ENCODE peak calls at places on chromosomes 11 and 22, in nine cellular contexts. One of them, this sample, is unnamed.

GRCh38 chr22:39219071-39220050 is 25.4 kb downstream of the PDGFB start:
- DNase-seq in dorsolateral prefrontal cortex: no peak
- DNase-seq in HL-60: no peak
- DNase-seq in H1: no peak
- DNase-seq in BJ: no peak
- DNase-seq in AG04450: no peak
- DNase-seq in GM06990: no peak
- DNase-seq in spleen: peak
- DNase-seq in IMR-90: no peak
- DNase-seq in this sample: no peak

GRCh38 chr11:93063101-93063500 is 93.7 kb downstream of the MTNR1B start:
- DNase-seq in dorsolateral prefrontal cortex: no peak
- DNase-seq in HL-60: no peak
- DNase-seq in H1: no peak
- DNase-seq in BJ: no peak
- DNase-seq in AG04450: no peak
- DNase-seq in GM06990: no peak
- DNase-seq in spleen: no peak
- DNase-seq in IMR-90: peak
- DNase-seq in this sample: no peak

GRCh38 chr11:125224391-125225015 is 60.0 kb downstream of the PKNOX2 start:
- DNase-seq in dorsolateral prefrontal cortex: peak
- DNase-seq in HL-60: no peak
- DNase-seq in H1: no peak
- DNase-seq in BJ: no peak
- DNase-seq in AG04450: no peak
- DNase-seq in GM06990: no peak
- DNase-seq in spleen: no peak
- DNase-seq in IMR-90: peak
- DNase-seq in this sample: no peak

GRCh38 chr11:123719452-123719851 is 22.0 kb downstream of the ZNF202 start:
- DNase-seq in dorsolateral prefrontal cortex: no peak
- DNase-seq in HL-60: no peak
- DNase-seq in H1: no peak
- DNase-seq in BJ: no peak
- DNase-seq in AG04450: no peak
- DNase-seq in GM06990: no peak
- DNase-seq in spleen: no peak
- DNase-seq in IMR-90: peak
- DNase-seq in this sample: no peak

GRCh38 chr11:29227816-29228215 is 789.0 kb downstream of the KCNA4 start:
- DNase-seq in dorsolateral prefrontal cortex: no peak
- DNase-seq in HL-60: no peak
- DNase-seq in H1: no peak
- DNase-seq in BJ: no peak
- DNase-seq in AG04450: no peak
- DNase-seq in GM06990: no peak
- DNase-seq in spleen: no peak
- DNase-seq in IMR-90: no peak
- DNase-seq in this sample: no peak

GRCh38 chr22:28514314-28514713 is 165.3 kb downstream of the TTC28 start:
- DNase-seq in dorsolateral prefrontal cortex: no peak
- DNase-seq in HL-60: no peak
- DNase-seq in H1: no peak
- DNase-seq in BJ: no peak
- DNase-seq in AG04450: no peak
- DNase-seq in GM06990: no peak
- DNase-seq in spleen: no peak
- DNase-seq in IMR-90: no peak
- DNase-seq in this sample: no peak

GRCh38 chr11:130725417-130726233 is 190.7 kb downstream of the SNX19 start:
- DNase-seq in dorsolateral prefrontal cortex: no peak
- DNase-seq in HL-60: no peak
- DNase-seq in H1: no peak
- DNase-seq in BJ: no peak
- DNase-seq in AG04450: no peak
- DNase-seq in GM06990: no peak
- DNase-seq in spleen: no peak
- DNase-seq in IMR-90: peak
- DNase-seq in this sample: no peak

GRCh38 chr11:79081441-79082124 is 359.2 kb downstream of the TENM4 start:
- DNase-seq in dorsolateral prefrontal cortex: peak
- DNase-seq in HL-60: no peak
- DNase-seq in H1: no peak
- DNase-seq in BJ: no peak
- DNase-seq in AG04450: no peak
- DNase-seq in GM06990: no peak
- DNase-seq in spleen: no peak
- DNase-seq in IMR-90: peak
- DNase-seq in this sample: no peak

GRCh38 chr22:22057617-22058378 is 75.2 kb upstream of the TOP3B start:
- DNase-seq in dorsolateral prefrontal cortex: no peak
- DNase-seq in HL-60: no peak
- DNase-seq in H1: no peak
- DNase-seq in BJ: no peak
- DNase-seq in AG04450: no peak
- DNase-seq in GM06990: no peak
- DNase-seq in spleen: no peak
- DNase-seq in IMR-90: no peak
- DNase-seq in this sample: no peak

GRCh38 chr22:29143848-29144785 is 61.6 kb upstream of the EMID1 start:
- DNase-seq in dorsolateral prefrontal cortex: no peak
- DNase-seq in HL-60: no peak
- DNase-seq in H1: no peak
- DNase-seq in BJ: no peak
- DNase-seq in AG04450: no peak
- DNase-seq in GM06990: no peak
- DNase-seq in spleen: no peak
- DNase-seq in IMR-90: no peak
- DNase-seq in this sample: no peak

GRCh38 chr11:15541079-15541478 is 426.4 kb downstream of the INSC start:
- DNase-seq in dorsolateral prefrontal cortex: no peak
- DNase-seq in HL-60: no peak
- DNase-seq in H1: no peak
- DNase-seq in BJ: no peak
- DNase-seq in AG04450: no peak
- DNase-seq in GM06990: no peak
- DNase-seq in spleen: no peak
- DNase-seq in IMR-90: no peak
- DNase-seq in this sample: no peak

GRCh38 chr11:2276280-2276998 is 6.1 kb upstream of the ASCL2 start:
- DNase-seq in dorsolateral prefrontal cortex: no peak
- DNase-seq in HL-60: no peak
- DNase-seq in H1: no peak
- DNase-seq in BJ: no peak
- DNase-seq in AG04450: no peak
- DNase-seq in GM06990: no peak
- DNase-seq in spleen: no peak
- DNase-seq in IMR-90: no peak
- DNase-seq in this sample: no peak

GRCh38 chr22:38240734-38241252 is 32.0 kb downstream of the TMEM184B start:
- DNase-seq in dorsolateral prefrontal cortex: peak
- DNase-seq in HL-60: no peak
- DNase-seq in H1: peak
- DNase-seq in BJ: peak
- DNase-seq in AG04450: peak
- DNase-seq in GM06990: no peak
- DNase-seq in spleen: no peak
- DNase-seq in IMR-90: peak
- DNase-seq in this sample: peak

GRCh38 chr11:69848196-69848595 is 29.0 kb upstream of the FGF3 start:
- DNase-seq in dorsolateral prefrontal cortex: no peak
- DNase-seq in HL-60: no peak
- DNase-seq in H1: no peak
- DNase-seq in BJ: no peak
- DNase-seq in AG04450: no peak
- DNase-seq in GM06990: no peak
- DNase-seq in spleen: no peak
- DNase-seq in IMR-90: peak
- DNase-seq in this sample: no peak

GRCh38 chr11:126926376-126926791 is 74.2 kb downstream of the KIRREL3 start:
- DNase-seq in dorsolateral prefrontal cortex: peak
- DNase-seq in HL-60: no peak
- DNase-seq in H1: no peak
- DNase-seq in BJ: no peak
- DNase-seq in AG04450: no peak
- DNase-seq in GM06990: no peak
- DNase-seq in spleen: no peak
- DNase-seq in IMR-90: peak
- DNase-seq in this sample: no peak

GRCh38 chr11:17640493-17641164 is 78.7 kb upstream of the MYOD1 start:
- DNase-seq in dorsolateral prefrontal cortex: no peak
- DNase-seq in HL-60: no peak
- DNase-seq in H1: no peak
- DNase-seq in BJ: no peak
- DNase-seq in AG04450: no peak
- DNase-seq in GM06990: no peak
- DNase-seq in spleen: no peak
- DNase-seq in IMR-90: no peak
- DNase-seq in this sample: no peak

GRCh38 chr22:24485608-24486007 is 9.5 kb upstream of the UPB1 start:
- DNase-seq in dorsolateral prefrontal cortex: no peak
- DNase-seq in HL-60: no peak
- DNase-seq in H1: no peak
- DNase-seq in BJ: no peak
- DNase-seq in AG04450: no peak
- DNase-seq in GM06990: no peak
- DNase-seq in spleen: no peak
- DNase-seq in IMR-90: no peak
- DNase-seq in this sample: no peak

GRCh38 chr22:46457502-46458488 is 79.6 kb downstream of the CELSR1 start:
- DNase-seq in dorsolateral prefrontal cortex: no peak
- DNase-seq in HL-60: no peak
- DNase-seq in H1: no peak
- DNase-seq in BJ: peak
- DNase-seq in AG04450: no peak
- DNase-seq in GM06990: no peak
- DNase-seq in spleen: no peak
- DNase-seq in IMR-90: peak
- DNase-seq in this sample: no peak

GRCh38 chr11:107044503-107044902 is 26.2 kb upstream of the GUCY1A2 start:
- DNase-seq in dorsolateral prefrontal cortex: no peak
- DNase-seq in HL-60: no peak
- DNase-seq in H1: no peak
- DNase-seq in BJ: no peak
- DNase-seq in AG04450: no peak
- DNase-seq in GM06990: no peak
- DNase-seq in spleen: no peak
- DNase-seq in IMR-90: no peak
- DNase-seq in this sample: no peak

GRCh38 chr11:11558352-11558751 is 63.5 kb downstream of the GALNT18 start:
- DNase-seq in dorsolateral prefrontal cortex: no peak
- DNase-seq in HL-60: no peak
- DNase-seq in H1: no peak
- DNase-seq in BJ: no peak
- DNase-seq in AG04450: no peak
- DNase-seq in GM06990: no peak
- DNase-seq in spleen: no peak
- DNase-seq in IMR-90: no peak
- DNase-seq in this sample: no peak

DNA sequence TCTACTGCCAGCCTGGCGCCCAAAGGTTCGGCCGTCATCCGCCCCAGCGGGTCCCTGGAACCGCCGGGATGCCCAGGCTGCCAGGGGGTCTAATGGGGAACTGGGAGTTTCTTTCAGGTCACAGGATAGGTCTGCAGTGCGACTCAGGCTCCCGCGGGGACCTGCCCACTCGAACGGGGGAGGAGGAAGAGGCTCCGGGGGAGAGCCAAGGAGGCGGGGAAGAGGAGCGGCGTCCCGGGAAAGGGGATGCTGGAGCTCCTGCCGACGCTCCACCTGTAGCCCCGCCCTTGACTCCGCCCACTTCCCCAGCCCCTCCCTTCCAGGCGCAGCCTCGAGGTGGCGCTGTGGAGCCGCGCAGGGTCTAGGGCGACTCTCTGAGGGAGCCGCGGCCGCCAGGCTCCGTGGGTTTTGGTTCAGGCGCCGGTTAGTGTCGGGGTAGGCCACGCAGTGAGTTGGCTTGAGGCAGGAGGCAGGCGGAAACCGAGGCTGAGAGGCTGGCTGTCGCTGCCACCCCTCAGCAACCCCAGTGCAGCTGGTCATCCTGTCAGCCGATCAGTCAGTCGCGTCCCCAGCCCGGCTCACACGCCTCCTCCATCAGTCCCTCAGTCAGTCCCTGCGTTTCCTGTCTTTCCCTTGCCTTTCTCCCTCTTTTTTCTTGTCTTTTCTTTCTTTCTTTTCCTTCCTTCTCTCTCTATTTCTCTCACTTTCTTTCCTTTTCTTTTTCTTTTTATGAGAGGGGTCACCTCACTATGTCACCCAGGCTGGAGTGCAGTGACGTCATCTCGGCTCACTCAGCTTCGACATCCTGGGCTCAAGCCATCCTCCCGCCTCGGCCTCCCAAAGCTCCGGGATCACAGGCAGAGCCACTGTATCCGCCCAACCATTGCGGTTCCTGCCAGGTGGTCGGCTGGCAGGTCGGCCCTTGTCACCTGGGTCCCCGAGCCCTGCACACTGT is 26.4 kb downstream of the YWHAH start:
- DNase-seq in dorsolateral prefrontal cortex: peak
- DNase-seq in HL-60: peak
- DNase-seq in H1: peak
- DNase-seq in BJ: no peak
- DNase-seq in AG04450: peak
- DNase-seq in GM06990: peak
- DNase-seq in spleen: peak
- DNase-seq in IMR-90: peak
- DNase-seq in this sample: no peak
- H3K4me3 ChIP-seq in dorsolateral prefrontal cortex: peak
- H3K4me3 ChIP-seq in HL-60: peak
- H3K4me3 ChIP-seq in H1: peak
- H3K4me3 ChIP-seq in BJ: peak
- H3K4me3 ChIP-seq in AG04450: peak
- H3K4me3 ChIP-seq in GM06990: peak
- H3K4me3 ChIP-seq in spleen: peak
- H3K4me3 ChIP-seq in IMR-90: peak
- H3K4me3 ChIP-seq in this sample: peak

GRCh38 chr11:63277345-63277943 is 34.0 kb upstream of the SLC22A25 start:
- DNase-seq in dorsolateral prefrontal cortex: no peak
- DNase-seq in HL-60: no peak
- DNase-seq in H1: no peak
- DNase-seq in BJ: no peak
- DNase-seq in AG04450: no peak
- DNase-seq in GM06990: no peak
- DNase-seq in spleen: no peak
- DNase-seq in IMR-90: no peak
- DNase-seq in this sample: no peak
- TF ChIP-seq CTCF in dorsolateral prefrontal cortex: no peak
- TF ChIP-seq CTCF in HL-60: no peak
- TF ChIP-seq CTCF in H1: no peak
- TF ChIP-seq CTCF in BJ: no peak
- TF ChIP-seq CTCF in AG04450: no peak
- TF ChIP-seq CTCF in GM06990: peak
- TF ChIP-seq CTCF in spleen: no peak
- TF ChIP-seq CTCF in IMR-90: no peak
- TF ChIP-seq CTCF in this sample: no peak

GRCh38 chr11:132126973-132127900 is 756.8 kb downstream of the NTM start:
- DNase-seq in dorsolateral prefrontal cortex: peak
- DNase-seq in HL-60: no peak
- DNase-seq in H1: no peak
- DNase-seq in BJ: peak
- DNase-seq in AG04450: peak
- DNase-seq in GM06990: no peak
- DNase-seq in spleen: no peak
- DNase-seq in IMR-90: peak
- DNase-seq in this sample: peak
- H3K4me3 ChIP-seq in dorsolateral prefrontal cortex: peak
- H3K4me3 ChIP-seq in HL-60: no peak
- H3K4me3 ChIP-seq in H1: no peak
- H3K4me3 ChIP-seq in BJ: peak
- H3K4me3 ChIP-seq in AG04450: peak
- H3K4me3 ChIP-seq in GM06990: no peak
- H3K4me3 ChIP-seq in spleen: peak
- H3K4me3 ChIP-seq in IMR-90: no peak
- H3K4me3 ChIP-seq in this sample: peak

GRCh38 chr11:47259178-47259977 is 1.6 kb downstream of the NR1H3 start:
- DNase-seq in dorsolateral prefrontal cortex: no peak
- DNase-seq in HL-60: no peak
- DNase-seq in H1: no peak
- DNase-seq in BJ: no peak
- DNase-seq in AG04450: no peak
- DNase-seq in GM06990: no peak
- DNase-seq in spleen: peak
- DNase-seq in IMR-90: peak
- DNase-seq in this sample: no peak
- TF ChIP-seq CTCF in dorsolateral prefrontal cortex: no peak
- TF ChIP-seq CTCF in HL-60: peak
- TF ChIP-seq CTCF in H1: peak
- TF ChIP-seq CTCF in BJ: peak
- TF ChIP-seq CTCF in AG04450: peak
- TF ChIP-seq CTCF in GM06990: peak
- TF ChIP-seq CTCF in spleen: peak
- TF ChIP-seq CTCF in IMR-90: peak
- TF ChIP-seq CTCF in this sample: peak